ENCODE peak calls at places on chromosomes 5 and 9, in eight cellular contexts. One of them, this sample, is unnamed.

GRCh38 chr5:178359738-178360137 is 127.1 kb upstream of the PHYKPL start:
- DNase-seq in bronchial epithelial cell: no peak
- DNase-seq in colonic mucosa: no peak
- DNase-seq in BJ: no peak
- DNase-seq in ovary: no peak
- DNase-seq in HCT116: no peak
- DNase-seq in A549: no peak
- DNase-seq in fibroblast of pulmonary artery: no peak
- DNase-seq in this sample: no peak

GRCh38 chr5:1961952-1962595 is 79.3 kb upstream of the IRX4 start:
- DNase-seq in bronchial epithelial cell: no peak
- DNase-seq in colonic mucosa: no peak
- DNase-seq in BJ: no peak
- DNase-seq in ovary: no peak
- DNase-seq in HCT116: no peak
- DNase-seq in A549: no peak
- DNase-seq in fibroblast of pulmonary artery: no peak
- DNase-seq in this sample: no peak

GRCh38 chr9:98092633-98092971 is 26.4 kb downstream of the TRIM14 start:
- DNase-seq in bronchial epithelial cell: peak; percentile 56
- DNase-seq in colonic mucosa: no peak
- DNase-seq in BJ: no peak
- DNase-seq in ovary: no peak
- DNase-seq in HCT116: no peak
- DNase-seq in A549: no peak
- DNase-seq in fibroblast of pulmonary artery: no peak
- DNase-seq in this sample: no peak

GRCh38 chr5:138180183-138180782 is 1.4 kb downstream of the KIF20A start:
- DNase-seq in bronchial epithelial cell: peak; percentile 84
- DNase-seq in colonic mucosa: no peak
- DNase-seq in BJ: no peak
- DNase-seq in ovary: no peak
- DNase-seq in HCT116: peak; percentile 52
- DNase-seq in A549: peak; percentile 79
- DNase-seq in fibroblast of pulmonary artery: peak; percentile 80
- DNase-seq in this sample: peak; percentile 20

GRCh38 chr5:141338538-141339306 is at the start of gene PCDHGA2:
- DNase-seq in bronchial epithelial cell: peak; percentile 38
- DNase-seq in colonic mucosa: no peak
- DNase-seq in BJ: no peak
- DNase-seq in ovary: no peak
- DNase-seq in HCT116: no peak
- DNase-seq in A549: peak; percentile 24
- DNase-seq in fibroblast of pulmonary artery: peak; percentile 76
- DNase-seq in this sample: peak; percentile 16

GRCh38 chr9:89878687-89879086 is 273.9 kb downstream of the GADD45G start:
- DNase-seq in bronchial epithelial cell: no peak
- DNase-seq in colonic mucosa: no peak
- DNase-seq in BJ: no peak
- DNase-seq in ovary: no peak
- DNase-seq in HCT116: no peak
- DNase-seq in A549: no peak
- DNase-seq in fibroblast of pulmonary artery: no peak
- DNase-seq in this sample: no peak

GRCh38 chr9:519579-519978 is 304.9 kb downstream of the DOCK8 start:
- DNase-seq in bronchial epithelial cell: no peak
- DNase-seq in colonic mucosa: no peak
- DNase-seq in BJ: no peak
- DNase-seq in ovary: no peak
- DNase-seq in HCT116: no peak
- DNase-seq in A549: no peak
- DNase-seq in fibroblast of pulmonary artery: no peak
- DNase-seq in this sample: no peak

GRCh38 chr9:136916330-136917184 is 28.0 kb downstream of the FBXW5 start:
- DNase-seq in bronchial epithelial cell: no peak
- DNase-seq in colonic mucosa: no peak
- DNase-seq in BJ: no peak
- DNase-seq in ovary: no peak
- DNase-seq in HCT116: no peak
- DNase-seq in A549: no peak
- DNase-seq in fibroblast of pulmonary artery: no peak
- DNase-seq in this sample: no peak

GRCh38 chr9:135443811-135444470 is 35.6 kb upstream of the PPP1R26 start:
- DNase-seq in bronchial epithelial cell: no peak
- DNase-seq in colonic mucosa: no peak
- DNase-seq in BJ: no peak
- DNase-seq in ovary: no peak
- DNase-seq in HCT116: no peak
- DNase-seq in A549: no peak
- DNase-seq in fibroblast of pulmonary artery: no peak
- DNase-seq in this sample: no peak

GRCh38 chr5:53568868-53569267 is 8.4 kb downstream of the NDUFS4 start:
- DNase-seq in bronchial epithelial cell: no peak
- DNase-seq in colonic mucosa: no peak
- DNase-seq in BJ: peak; percentile 19
- DNase-seq in ovary: no peak
- DNase-seq in HCT116: no peak
- DNase-seq in A549: no peak
- DNase-seq in fibroblast of pulmonary artery: no peak
- DNase-seq in this sample: no peak

GRCh38 chr5:160448886-160449285 is 27.2 kb downstream of the PTTG1 start:
- DNase-seq in bronchial epithelial cell: no peak
- DNase-seq in colonic mucosa: no peak
- DNase-seq in BJ: no peak
- DNase-seq in ovary: no peak
- DNase-seq in HCT116: no peak
- DNase-seq in A549: no peak
- DNase-seq in fibroblast of pulmonary artery: no peak
- DNase-seq in this sample: no peak

GRCh38 chr9:27037499-27037898 is 32.0 kb upstream of the LRRC19 start:
- DNase-seq in bronchial epithelial cell: no peak
- DNase-seq in colonic mucosa: no peak
- DNase-seq in BJ: no peak
- DNase-seq in ovary: no peak
- DNase-seq in HCT116: no peak
- DNase-seq in A549: no peak
- DNase-seq in fibroblast of pulmonary artery: no peak
- DNase-seq in this sample: no peak

GRCh38 chr5:144013816-144014215 is 156.6 kb downstream of the YIPF5 start:
- DNase-seq in bronchial epithelial cell: no peak
- DNase-seq in colonic mucosa: no peak
- DNase-seq in BJ: no peak
- DNase-seq in ovary: no peak
- DNase-seq in HCT116: no peak
- DNase-seq in A549: no peak
- DNase-seq in fibroblast of pulmonary artery: no peak
- DNase-seq in this sample: no peak
- TF ChIP-seq CTCF in bronchial epithelial cell: no peak
- TF ChIP-seq CTCF in colonic mucosa: no peak
- TF ChIP-seq CTCF in BJ: no peak
- TF ChIP-seq CTCF in ovary: no peak
- TF ChIP-seq CTCF in HCT116: no peak
- TF ChIP-seq CTCF in A549: no peak
- TF ChIP-seq CTCF in fibroblast of pulmonary artery: no peak
- TF ChIP-seq CTCF in this sample: no peak

GRCh38 chr5:95624368-95624767 is 4.5 kb downstream of the GPR150 start:
- DNase-seq in bronchial epithelial cell: no peak
- DNase-seq in colonic mucosa: no peak
- DNase-seq in BJ: no peak
- DNase-seq in ovary: no peak
- DNase-seq in HCT116: no peak
- DNase-seq in A549: no peak
- DNase-seq in fibroblast of pulmonary artery: no peak
- DNase-seq in this sample: no peak

GRCh38 chr5:95620870-95621838 is 1.3 kb downstream of the GPR150 start:
- DNase-seq in bronchial epithelial cell: no peak
- DNase-seq in colonic mucosa: peak; percentile 45
- DNase-seq in BJ: no peak
- DNase-seq in ovary: no peak
- DNase-seq in HCT116: no peak
- DNase-seq in A549: peak; percentile 16
- DNase-seq in fibroblast of pulmonary artery: no peak
- DNase-seq in this sample: no peak

GRCh38 chr5:95623706-95624105 is 3.8 kb downstream of the GPR150 start:
- DNase-seq in bronchial epithelial cell: no peak
- DNase-seq in colonic mucosa: no peak
- DNase-seq in BJ: no peak
- DNase-seq in ovary: no peak
- DNase-seq in HCT116: no peak
- DNase-seq in A549: no peak
- DNase-seq in fibroblast of pulmonary artery: no peak
- DNase-seq in this sample: no peak

GRCh38 chr5:95620030-95620869 is at the start of gene GPR150:
- DNase-seq in bronchial epithelial cell: no peak
- DNase-seq in colonic mucosa: peak; percentile 58
- DNase-seq in BJ: no peak
- DNase-seq in ovary: no peak
- DNase-seq in HCT116: no peak
- DNase-seq in A549: peak; percentile 36
- DNase-seq in fibroblast of pulmonary artery: peak; percentile 52
- DNase-seq in this sample: no peak

GRCh38 chr5:95621839-95622629 is 2.1 kb downstream of the GPR150 start:
- DNase-seq in bronchial epithelial cell: no peak
- DNase-seq in colonic mucosa: peak; percentile 67
- DNase-seq in BJ: no peak
- DNase-seq in ovary: no peak
- DNase-seq in HCT116: no peak
- DNase-seq in A549: no peak
- DNase-seq in fibroblast of pulmonary artery: no peak
- DNase-seq in this sample: no peak
- H3K4me3 ChIP-seq in bronchial epithelial cell: no peak overlapping the region
- H3K4me3 ChIP-seq in colonic mucosa: no peak overlapping the region
- H3K4me3 ChIP-seq in BJ: no peak overlapping the region
- H3K4me3 ChIP-seq in ovary: no peak overlapping the region
- H3K4me3 ChIP-seq in HCT116: no peak overlapping the region
- H3K4me3 ChIP-seq in A549: no peak overlapping the region
- H3K4me3 ChIP-seq in fibroblast of pulmonary artery: no peak overlapping the region
- H3K4me3 ChIP-seq in this sample: no peak overlapping the region

DNA sequence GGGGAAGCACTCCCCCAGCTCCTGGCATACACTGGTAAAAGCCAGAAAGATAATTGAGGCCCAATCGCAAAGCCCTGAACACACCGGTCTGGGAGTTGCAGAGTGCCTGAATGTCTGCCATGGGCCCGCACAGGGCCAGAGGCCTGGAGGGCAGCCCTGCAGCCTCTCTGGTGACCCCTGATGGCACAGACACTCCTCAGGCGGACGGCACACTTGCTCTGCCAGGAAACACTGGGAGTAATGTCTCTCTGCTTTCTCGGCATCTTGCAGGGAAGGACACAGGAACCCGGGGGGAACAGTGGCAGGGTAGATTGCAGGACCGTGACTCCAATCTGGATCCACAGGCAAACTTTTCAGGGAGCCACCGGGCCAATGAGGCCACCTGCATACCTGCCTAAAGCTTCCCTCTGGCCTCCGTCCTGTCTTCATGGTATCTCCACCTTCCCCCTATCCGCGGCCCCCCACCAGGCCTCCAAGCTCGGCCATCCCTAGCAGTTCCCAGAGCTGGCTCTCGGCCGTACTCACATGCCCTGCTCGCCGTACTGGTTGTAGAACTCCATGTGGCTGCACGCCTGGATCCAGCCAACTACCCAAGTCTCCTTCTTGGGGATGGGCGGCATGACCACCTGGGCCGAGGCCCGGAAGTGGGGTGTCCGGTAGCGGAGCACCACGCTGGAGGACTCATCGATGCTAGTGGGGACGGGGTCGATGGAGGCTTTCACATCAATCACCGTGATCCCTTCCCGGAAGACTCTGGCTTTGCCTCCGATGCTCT is 791 bp downstream of the FAM78A start:
- DNase-seq in bronchial epithelial cell: no peak
- DNase-seq in colonic mucosa: no peak
- DNase-seq in BJ: no peak
- DNase-seq in ovary: no peak
- DNase-seq in HCT116: no peak
- DNase-seq in A549: no peak
- DNase-seq in fibroblast of pulmonary artery: no peak
- DNase-seq in this sample: no peak
- TF ChIP-seq CTCF in bronchial epithelial cell: no peak
- TF ChIP-seq CTCF in colonic mucosa: no peak
- TF ChIP-seq CTCF in BJ: no peak
- TF ChIP-seq CTCF in ovary: no peak
- TF ChIP-seq CTCF in HCT116: no peak
- TF ChIP-seq CTCF in A549: no peak
- TF ChIP-seq CTCF in fibroblast of pulmonary artery: no peak
- TF ChIP-seq CTCF in this sample: no peak

DNA sequence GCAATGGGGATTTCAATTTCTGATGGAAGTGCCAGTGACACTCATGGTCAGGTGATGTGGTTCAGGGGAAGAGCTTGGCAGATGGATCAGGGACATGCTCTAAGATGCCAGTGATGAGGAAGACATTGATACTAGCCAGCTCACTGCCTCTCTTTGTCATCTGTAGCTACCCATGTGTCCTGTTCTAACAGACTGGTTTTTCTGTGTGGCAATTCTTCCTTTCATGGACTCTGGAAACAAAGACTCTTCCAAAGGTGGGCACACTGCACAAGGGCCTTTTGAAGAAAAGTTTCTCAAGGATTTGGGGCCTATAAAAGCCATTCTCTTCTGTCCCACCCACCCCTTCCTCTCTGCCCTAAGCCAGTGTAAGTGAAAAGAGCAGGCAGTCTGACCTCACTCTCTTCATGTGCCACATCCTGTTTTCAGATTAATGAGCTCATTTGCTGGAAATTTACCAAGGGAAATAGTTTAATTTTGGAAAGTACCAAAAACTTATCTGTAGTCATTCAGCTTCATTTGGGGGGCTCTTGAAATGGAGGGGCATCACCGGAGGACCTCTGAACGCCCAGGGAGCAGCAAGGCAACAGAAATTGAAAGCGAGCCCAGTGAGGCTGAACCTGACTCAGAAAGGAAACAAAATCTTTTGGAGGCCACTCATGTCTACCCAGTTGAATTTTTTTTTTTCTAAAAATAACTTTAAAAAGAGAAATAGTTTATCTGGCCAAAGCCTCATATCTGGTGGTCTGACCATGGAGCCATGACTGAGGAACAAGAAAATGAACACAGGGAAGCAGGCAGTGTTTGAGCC is 4.9 kb upstream of the TRAF1 start:
- DNase-seq in bronchial epithelial cell: peak; percentile 69
- DNase-seq in colonic mucosa: no peak
- DNase-seq in BJ: no peak
- DNase-seq in ovary: peak; percentile 67
- DNase-seq in HCT116: no peak
- DNase-seq in A549: no peak
- DNase-seq in fibroblast of pulmonary artery: peak; percentile 80
- DNase-seq in this sample: no peak
- H3K4me3 ChIP-seq in bronchial epithelial cell: no peak overlapping the region
- H3K4me3 ChIP-seq in colonic mucosa: no peak overlapping the region
- H3K4me3 ChIP-seq in BJ: no peak overlapping the region
- H3K4me3 ChIP-seq in ovary: no peak overlapping the region
- H3K4me3 ChIP-seq in HCT116: no peak overlapping the region
- H3K4me3 ChIP-seq in A549: no peak overlapping the region
- H3K4me3 ChIP-seq in fibroblast of pulmonary artery: no peak overlapping the region
- H3K4me3 ChIP-seq in this sample: no peak overlapping the region

DNA sequence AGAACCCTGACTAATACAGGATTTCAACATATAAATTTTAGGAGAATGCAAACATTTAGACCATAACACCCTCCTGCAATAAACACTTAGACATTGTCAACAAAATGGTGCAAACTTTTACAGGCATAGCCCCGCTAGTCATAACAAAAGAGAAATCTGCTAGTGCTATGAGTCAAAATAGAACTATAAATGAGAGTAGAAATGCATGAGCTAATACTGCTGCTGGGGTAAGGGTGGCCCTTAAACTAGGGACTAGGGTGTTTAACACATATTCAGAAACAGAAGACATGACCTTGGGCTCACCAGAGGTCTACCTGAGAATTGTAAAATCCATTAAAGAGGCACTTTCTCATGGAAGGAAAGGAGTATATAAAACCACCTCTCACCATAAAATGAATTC is 131.6 kb downstream of the TLR4 start:
- DNase-seq in bronchial epithelial cell: no peak
- DNase-seq in colonic mucosa: no peak
- DNase-seq in BJ: no peak
- DNase-seq in ovary: no peak
- DNase-seq in HCT116: no peak
- DNase-seq in A549: no peak
- DNase-seq in fibroblast of pulmonary artery: no peak
- DNase-seq in this sample: no peak
- TF ChIP-seq CTCF in bronchial epithelial cell: no peak
- TF ChIP-seq CTCF in colonic mucosa: no peak
- TF ChIP-seq CTCF in BJ: no peak
- TF ChIP-seq CTCF in ovary: no peak
- TF ChIP-seq CTCF in HCT116: no peak
- TF ChIP-seq CTCF in A549: no peak
- TF ChIP-seq CTCF in fibroblast of pulmonary artery: no peak
- TF ChIP-seq CTCF in this sample: no peak

This sample was measured in astrocyte of the cerebellum.